ENCODE peak calls at places on chromosomes 11 and 22, in nine cellular contexts. One of them, this sample, is unnamed.

GRCh38 chr11:832529-833113 is at the start of gene CD151:
- DNase-seq in body of pancreas: peak
- DNase-seq in glomerular endothelial cell: no peak
- DNase-seq in sigmoid colon: no peak
- DNase-seq in stimulated activated CD8-positive, alpha-beta memory T cell treated with anti-CD3 and anti-CD28 coated beads, Interleukin-7, amount 100 ng/mL, for 1 hour: no peak
- DNase-seq in ovary: no peak
- DNase-seq in C1 segment of cervical spinal cord: no peak
- DNase-seq in stimulated activated naive CD4-positive, alpha-beta T cell: no peak
- DNase-seq in AG09319: no peak
- DNase-seq in this sample: no peak

GRCh38 chr22:49391436-49391835 is 436.2 kb downstream of the BRD1 start:
- DNase-seq in body of pancreas: no peak
- DNase-seq in glomerular endothelial cell: no peak
- DNase-seq in sigmoid colon: peak
- DNase-seq in stimulated activated CD8-positive, alpha-beta memory T cell treated with anti-CD3 and anti-CD28 coated beads, Interleukin-7, amount 100 ng/mL, for 1 hour: no peak
- DNase-seq in ovary: no peak
- DNase-seq in C1 segment of cervical spinal cord: no peak
- DNase-seq in stimulated activated naive CD4-positive, alpha-beta T cell: no peak
- DNase-seq in AG09319: no peak
- DNase-seq in this sample: no peak

GRCh38 chr11:3989891-3990290 is 104.7 kb upstream of the RRM1 start:
- DNase-seq in body of pancreas: no peak
- DNase-seq in glomerular endothelial cell: no peak
- DNase-seq in sigmoid colon: no peak
- DNase-seq in stimulated activated CD8-positive, alpha-beta memory T cell treated with anti-CD3 and anti-CD28 coated beads, Interleukin-7, amount 100 ng/mL, for 1 hour: no peak
- DNase-seq in ovary: no peak
- DNase-seq in C1 segment of cervical spinal cord: no peak
- DNase-seq in stimulated activated naive CD4-positive, alpha-beta T cell: no peak
- DNase-seq in AG09319: no peak
- DNase-seq in this sample: no peak

GRCh38 chr11:83195176-83195531 is 1.6 kb downstream of the ANKRD42 start:
- DNase-seq in body of pancreas: no peak
- DNase-seq in glomerular endothelial cell: no peak
- DNase-seq in sigmoid colon: no peak
- DNase-seq in stimulated activated CD8-positive, alpha-beta memory T cell treated with anti-CD3 and anti-CD28 coated beads, Interleukin-7, amount 100 ng/mL, for 1 hour: no peak
- DNase-seq in ovary: no peak
- DNase-seq in C1 segment of cervical spinal cord: no peak
- DNase-seq in stimulated activated naive CD4-positive, alpha-beta T cell: no peak
- DNase-seq in AG09319: no peak
- DNase-seq in this sample: no peak

GRCh38 chr11:469684-470667 is 19.9 kb downstream of the PTDSS2 start:
- DNase-seq in body of pancreas: peak
- DNase-seq in glomerular endothelial cell: no peak
- DNase-seq in sigmoid colon: peak
- DNase-seq in stimulated activated CD8-positive, alpha-beta memory T cell treated with anti-CD3 and anti-CD28 coated beads, Interleukin-7, amount 100 ng/mL, for 1 hour: no peak
- DNase-seq in ovary: peak
- DNase-seq in C1 segment of cervical spinal cord: peak
- DNase-seq in stimulated activated naive CD4-positive, alpha-beta T cell: no peak
- DNase-seq in AG09319: peak
- DNase-seq in this sample: peak

GRCh38 chr11:62882811-62883496 is 2.3 kb downstream of the SLC3A2 start:
- DNase-seq in body of pancreas: no peak
- DNase-seq in glomerular endothelial cell: no peak
- DNase-seq in sigmoid colon: no peak
- DNase-seq in stimulated activated CD8-positive, alpha-beta memory T cell treated with anti-CD3 and anti-CD28 coated beads, Interleukin-7, amount 100 ng/mL, for 1 hour: no peak
- DNase-seq in ovary: no peak
- DNase-seq in C1 segment of cervical spinal cord: no peak
- DNase-seq in stimulated activated naive CD4-positive, alpha-beta T cell: no peak
- DNase-seq in AG09319: no peak
- DNase-seq in this sample: no peak

GRCh38 chr11:71495286-71496090 is 31.6 kb upstream of the KRTAP5-7 start:
- DNase-seq in body of pancreas: no peak
- DNase-seq in glomerular endothelial cell: no peak
- DNase-seq in sigmoid colon: peak
- DNase-seq in stimulated activated CD8-positive, alpha-beta memory T cell treated with anti-CD3 and anti-CD28 coated beads, Interleukin-7, amount 100 ng/mL, for 1 hour: no peak
- DNase-seq in ovary: no peak
- DNase-seq in C1 segment of cervical spinal cord: no peak
- DNase-seq in stimulated activated naive CD4-positive, alpha-beta T cell: no peak
- DNase-seq in AG09319: no peak
- DNase-seq in this sample: no peak

GRCh38 chr11:1224109-1224485 is 1.2 kb downstream of the MUC5B start:
- DNase-seq in body of pancreas: no peak
- DNase-seq in glomerular endothelial cell: no peak
- DNase-seq in sigmoid colon: peak
- DNase-seq in stimulated activated CD8-positive, alpha-beta memory T cell treated with anti-CD3 and anti-CD28 coated beads, Interleukin-7, amount 100 ng/mL, for 1 hour: no peak
- DNase-seq in ovary: no peak
- DNase-seq in C1 segment of cervical spinal cord: no peak
- DNase-seq in stimulated activated naive CD4-positive, alpha-beta T cell: no peak
- DNase-seq in AG09319: no peak
- DNase-seq in this sample: no peak

GRCh38 chr22:26767351-26767970 is 110.1 kb downstream of the MIAT start:
- DNase-seq in body of pancreas: no peak
- DNase-seq in glomerular endothelial cell: no peak
- DNase-seq in sigmoid colon: no peak
- DNase-seq in stimulated activated CD8-positive, alpha-beta memory T cell treated with anti-CD3 and anti-CD28 coated beads, Interleukin-7, amount 100 ng/mL, for 1 hour: no peak
- DNase-seq in ovary: no peak
- DNase-seq in C1 segment of cervical spinal cord: no peak
- DNase-seq in stimulated activated naive CD4-positive, alpha-beta T cell: no peak
- DNase-seq in AG09319: no peak
- DNase-seq in this sample: no peak

GRCh38 chr11:69436041-69436982 is 45.2 kb upstream of the LINC01488 start:
- DNase-seq in body of pancreas: no peak
- DNase-seq in glomerular endothelial cell: no peak
- DNase-seq in sigmoid colon: peak
- DNase-seq in stimulated activated CD8-positive, alpha-beta memory T cell treated with anti-CD3 and anti-CD28 coated beads, Interleukin-7, amount 100 ng/mL, for 1 hour: no peak
- DNase-seq in ovary: no peak
- DNase-seq in C1 segment of cervical spinal cord: no peak
- DNase-seq in stimulated activated naive CD4-positive, alpha-beta T cell: no peak
- DNase-seq in AG09319: no peak
- DNase-seq in this sample: no peak

GRCh38 chr11:48052183-48053040 is 72.1 kb downstream of the PTPRJ start:
- DNase-seq in body of pancreas: peak
- DNase-seq in glomerular endothelial cell: no peak
- DNase-seq in sigmoid colon: no peak
- DNase-seq in stimulated activated CD8-positive, alpha-beta memory T cell treated with anti-CD3 and anti-CD28 coated beads, Interleukin-7, amount 100 ng/mL, for 1 hour: no peak
- DNase-seq in ovary: no peak
- DNase-seq in C1 segment of cervical spinal cord: no peak
- DNase-seq in stimulated activated naive CD4-positive, alpha-beta T cell: no peak
- DNase-seq in AG09319: no peak
- DNase-seq in this sample: peak

GRCh38 chr11:3942956-3943497 is 87.6 kb downstream of the STIM1 start:
- DNase-seq in body of pancreas: no peak
- DNase-seq in glomerular endothelial cell: peak
- DNase-seq in sigmoid colon: no peak
- DNase-seq in stimulated activated CD8-positive, alpha-beta memory T cell treated with anti-CD3 and anti-CD28 coated beads, Interleukin-7, amount 100 ng/mL, for 1 hour: no peak
- DNase-seq in ovary: no peak
- DNase-seq in C1 segment of cervical spinal cord: no peak
- DNase-seq in stimulated activated naive CD4-positive, alpha-beta T cell: no peak
- DNase-seq in AG09319: no peak
- DNase-seq in this sample: no peak

GRCh38 chr22:45263790-45264269 is 20.9 kb upstream of the UPK3A start:
- DNase-seq in body of pancreas: peak
- DNase-seq in glomerular endothelial cell: no peak
- DNase-seq in sigmoid colon: peak
- DNase-seq in stimulated activated CD8-positive, alpha-beta memory T cell treated with anti-CD3 and anti-CD28 coated beads, Interleukin-7, amount 100 ng/mL, for 1 hour: no peak
- DNase-seq in ovary: peak
- DNase-seq in C1 segment of cervical spinal cord: peak
- DNase-seq in stimulated activated naive CD4-positive, alpha-beta T cell: no peak
- DNase-seq in AG09319: peak
- DNase-seq in this sample: no peak

GRCh38 chr11:64007160-64007628 is 21.0 kb downstream of the OTUB1 start:
- DNase-seq in body of pancreas: no peak
- DNase-seq in glomerular endothelial cell: no peak
- DNase-seq in sigmoid colon: no peak
- DNase-seq in stimulated activated CD8-positive, alpha-beta memory T cell treated with anti-CD3 and anti-CD28 coated beads, Interleukin-7, amount 100 ng/mL, for 1 hour: no peak
- DNase-seq in ovary: no peak
- DNase-seq in C1 segment of cervical spinal cord: no peak
- DNase-seq in stimulated activated naive CD4-positive, alpha-beta T cell: no peak
- DNase-seq in AG09319: no peak
- DNase-seq in this sample: no peak

GRCh38 chr11:67409781-67410368 is 5.6 kb upstream of the CARNS1 start:
- DNase-seq in body of pancreas: peak
- DNase-seq in glomerular endothelial cell: no peak
- DNase-seq in sigmoid colon: no peak
- DNase-seq in stimulated activated CD8-positive, alpha-beta memory T cell treated with anti-CD3 and anti-CD28 coated beads, Interleukin-7, amount 100 ng/mL, for 1 hour: no peak
- DNase-seq in ovary: no peak
- DNase-seq in C1 segment of cervical spinal cord: no peak
- DNase-seq in stimulated activated naive CD4-positive, alpha-beta T cell: no peak
- DNase-seq in AG09319: no peak
- DNase-seq in this sample: no peak

GRCh38 chr11:96149743-96150555 is 193.0 kb downstream of the MAML2 start:
- DNase-seq in body of pancreas: no peak
- DNase-seq in glomerular endothelial cell: no peak
- DNase-seq in sigmoid colon: no peak
- DNase-seq in stimulated activated CD8-positive, alpha-beta memory T cell treated with anti-CD3 and anti-CD28 coated beads, Interleukin-7, amount 100 ng/mL, for 1 hour: no peak
- DNase-seq in ovary: no peak
- DNase-seq in C1 segment of cervical spinal cord: no peak
- DNase-seq in stimulated activated naive CD4-positive, alpha-beta T cell: no peak
- DNase-seq in AG09319: no peak
- DNase-seq in this sample: peak

GRCh38 chr22:23200896-23201295 is 20.6 kb downstream of the BCR start:
- DNase-seq in body of pancreas: peak
- DNase-seq in glomerular endothelial cell: no peak
- DNase-seq in sigmoid colon: no peak
- DNase-seq in stimulated activated CD8-positive, alpha-beta memory T cell treated with anti-CD3 and anti-CD28 coated beads, Interleukin-7, amount 100 ng/mL, for 1 hour: no peak
- DNase-seq in ovary: no peak
- DNase-seq in C1 segment of cervical spinal cord: no peak
- DNase-seq in stimulated activated naive CD4-positive, alpha-beta T cell: no peak
- DNase-seq in AG09319: no peak
- DNase-seq in this sample: no peak

GRCh38 chr11:76861490-76861953 is 804 bp downstream of the ACER3 start:
- DNase-seq in body of pancreas: no peak
- DNase-seq in glomerular endothelial cell: no peak
- DNase-seq in sigmoid colon: no peak
- DNase-seq in stimulated activated CD8-positive, alpha-beta memory T cell treated with anti-CD3 and anti-CD28 coated beads, Interleukin-7, amount 100 ng/mL, for 1 hour: no peak
- DNase-seq in ovary: no peak
- DNase-seq in C1 segment of cervical spinal cord: no peak
- DNase-seq in stimulated activated naive CD4-positive, alpha-beta T cell: no peak
- DNase-seq in AG09319: no peak
- DNase-seq in this sample: no peak

GRCh38 chr11:36453678-36454077 is 56.4 kb downstream of the TRAF6 start:
- DNase-seq in body of pancreas: no peak
- DNase-seq in glomerular endothelial cell: no peak
- DNase-seq in sigmoid colon: no peak
- DNase-seq in stimulated activated CD8-positive, alpha-beta memory T cell treated with anti-CD3 and anti-CD28 coated beads, Interleukin-7, amount 100 ng/mL, for 1 hour: no peak
- DNase-seq in ovary: no peak
- DNase-seq in C1 segment of cervical spinal cord: no peak
- DNase-seq in stimulated activated naive CD4-positive, alpha-beta T cell: no peak
- DNase-seq in AG09319: no peak
- DNase-seq in this sample: no peak

GRCh38 chr11:2995091-2995561 is 3.0 kb upstream of the NAP1L4 start:
- DNase-seq in body of pancreas: peak
- DNase-seq in glomerular endothelial cell: no peak
- DNase-seq in sigmoid colon: no peak
- DNase-seq in stimulated activated CD8-positive, alpha-beta memory T cell treated with anti-CD3 and anti-CD28 coated beads, Interleukin-7, amount 100 ng/mL, for 1 hour: no peak
- DNase-seq in ovary: no peak
- DNase-seq in C1 segment of cervical spinal cord: no peak
- DNase-seq in stimulated activated naive CD4-positive, alpha-beta T cell: no peak
- DNase-seq in AG09319: no peak
- DNase-seq in this sample: no peak

GRCh38 chr11:109085708-109086373 is 336.1 kb upstream of the C11orf87 start:
- DNase-seq in body of pancreas: no peak
- DNase-seq in glomerular endothelial cell: no peak
- DNase-seq in sigmoid colon: no peak
- DNase-seq in stimulated activated CD8-positive, alpha-beta memory T cell treated with anti-CD3 and anti-CD28 coated beads, Interleukin-7, amount 100 ng/mL, for 1 hour: no peak
- DNase-seq in ovary: no peak
- DNase-seq in C1 segment of cervical spinal cord: no peak
- DNase-seq in stimulated activated naive CD4-positive, alpha-beta T cell: no peak
- DNase-seq in AG09319: peak
- DNase-seq in this sample: no peak

GRCh38 chr11:8731647-8732188 is 49.1 kb downstream of the RPL27A start:
- DNase-seq in body of pancreas: no peak
- DNase-seq in glomerular endothelial cell: no peak
- DNase-seq in sigmoid colon: no peak
- DNase-seq in stimulated activated CD8-positive, alpha-beta memory T cell treated with anti-CD3 and anti-CD28 coated beads, Interleukin-7, amount 100 ng/mL, for 1 hour: no peak
- DNase-seq in ovary: no peak
- DNase-seq in C1 segment of cervical spinal cord: no peak
- DNase-seq in stimulated activated naive CD4-positive, alpha-beta T cell: no peak
- DNase-seq in AG09319: no peak
- DNase-seq in this sample: no peak

GRCh38 chr11:2325719-2326118 is 23.9 kb downstream of the TSPAN32 start:
- DNase-seq in body of pancreas: no peak
- DNase-seq in glomerular endothelial cell: no peak
- DNase-seq in sigmoid colon: no peak
- DNase-seq in stimulated activated CD8-positive, alpha-beta memory T cell treated with anti-CD3 and anti-CD28 coated beads, Interleukin-7, amount 100 ng/mL, for 1 hour: no peak
- DNase-seq in ovary: no peak
- DNase-seq in C1 segment of cervical spinal cord: peak
- DNase-seq in stimulated activated naive CD4-positive, alpha-beta T cell: no peak
- DNase-seq in AG09319: no peak
- DNase-seq in this sample: no peak

GRCh38 chr11:75467881-75468280 is 34.9 kb upstream of the KLHL35 start:
- DNase-seq in body of pancreas: no peak
- DNase-seq in glomerular endothelial cell: no peak
- DNase-seq in sigmoid colon: no peak
- DNase-seq in stimulated activated CD8-positive, alpha-beta memory T cell treated with anti-CD3 and anti-CD28 coated beads, Interleukin-7, amount 100 ng/mL, for 1 hour: no peak
- DNase-seq in ovary: peak
- DNase-seq in C1 segment of cervical spinal cord: no peak
- DNase-seq in stimulated activated naive CD4-positive, alpha-beta T cell: no peak
- DNase-seq in AG09319: no peak
- DNase-seq in this sample: no peak

GRCh38 chr22:41217553-41218157 is 12.5 kb downstream of the L3MBTL2 start:
- DNase-seq in body of pancreas: no peak
- DNase-seq in glomerular endothelial cell: no peak
- DNase-seq in sigmoid colon: peak
- DNase-seq in stimulated activated CD8-positive, alpha-beta memory T cell treated with anti-CD3 and anti-CD28 coated beads, Interleukin-7, amount 100 ng/mL, for 1 hour: no peak
- DNase-seq in ovary: peak
- DNase-seq in C1 segment of cervical spinal cord: no peak
- DNase-seq in stimulated activated naive CD4-positive, alpha-beta T cell: no peak
- DNase-seq in AG09319: peak
- DNase-seq in this sample: no peak

GRCh38 chr11:10655227-10655626 is 38.3 kb downstream of the IRAG1 start:
- DNase-seq in body of pancreas: no peak
- DNase-seq in glomerular endothelial cell: no peak
- DNase-seq in sigmoid colon: no peak
- DNase-seq in stimulated activated CD8-positive, alpha-beta memory T cell treated with anti-CD3 and anti-CD28 coated beads, Interleukin-7, amount 100 ng/mL, for 1 hour: no peak
- DNase-seq in ovary: no peak
- DNase-seq in C1 segment of cervical spinal cord: no peak
- DNase-seq in stimulated activated naive CD4-positive, alpha-beta T cell: no peak
- DNase-seq in AG09319: no peak
- DNase-seq in this sample: no peak

GRCh38 chr11:48101958-48102357 is 114.7 kb upstream of the OR4B1 start:
- DNase-seq in body of pancreas: peak
- DNase-seq in glomerular endothelial cell: no peak
- DNase-seq in sigmoid colon: no peak
- DNase-seq in stimulated activated CD8-positive, alpha-beta memory T cell treated with anti-CD3 and anti-CD28 coated beads, Interleukin-7, amount 100 ng/mL, for 1 hour: no peak
- DNase-seq in ovary: no peak
- DNase-seq in C1 segment of cervical spinal cord: no peak
- DNase-seq in stimulated activated naive CD4-positive, alpha-beta T cell: no peak
- DNase-seq in AG09319: no peak
- DNase-seq in this sample: no peak

GRCh38 chr11:87889126-87889525 is 286.1 kb downstream of the RAB38 start:
- DNase-seq in body of pancreas: no peak
- DNase-seq in glomerular endothelial cell: no peak
- DNase-seq in sigmoid colon: no peak
- DNase-seq in stimulated activated CD8-positive, alpha-beta memory T cell treated with anti-CD3 and anti-CD28 coated beads, Interleukin-7, amount 100 ng/mL, for 1 hour: no peak
- DNase-seq in ovary: no peak
- DNase-seq in C1 segment of cervical spinal cord: no peak
- DNase-seq in stimulated activated naive CD4-positive, alpha-beta T cell: no peak
- DNase-seq in AG09319: no peak
- DNase-seq in this sample: no peak

GRCh38 chr11:45885274-45885920 is at the start of gene MAPK8IP1:
- DNase-seq in body of pancreas: peak
- DNase-seq in glomerular endothelial cell: no peak
- DNase-seq in sigmoid colon: no peak
- DNase-seq in stimulated activated CD8-positive, alpha-beta memory T cell treated with anti-CD3 and anti-CD28 coated beads, Interleukin-7, amount 100 ng/mL, for 1 hour: peak
- DNase-seq in ovary: peak
- DNase-seq in C1 segment of cervical spinal cord: no peak
- DNase-seq in stimulated activated naive CD4-positive, alpha-beta T cell: peak
- DNase-seq in AG09319: no peak
- DNase-seq in this sample: no peak

GRCh38 chr11:24348908-24349307 is 147.9 kb upstream of the LUZP2 start:
- DNase-seq in body of pancreas: no peak
- DNase-seq in glomerular endothelial cell: no peak
- DNase-seq in sigmoid colon: no peak
- DNase-seq in stimulated activated CD8-positive, alpha-beta memory T cell treated with anti-CD3 and anti-CD28 coated beads, Interleukin-7, amount 100 ng/mL, for 1 hour: no peak
- DNase-seq in ovary: no peak
- DNase-seq in C1 segment of cervical spinal cord: no peak
- DNase-seq in stimulated activated naive CD4-positive, alpha-beta T cell: no peak
- DNase-seq in AG09319: no peak
- DNase-seq in this sample: no peak

GRCh38 chr11:94586546-94586945 is 19.4 kb downstream of the PIWIL4 start:
- DNase-seq in body of pancreas: no peak
- DNase-seq in glomerular endothelial cell: no peak
- DNase-seq in sigmoid colon: no peak
- DNase-seq in stimulated activated CD8-positive, alpha-beta memory T cell treated with anti-CD3 and anti-CD28 coated beads, Interleukin-7, amount 100 ng/mL, for 1 hour: no peak
- DNase-seq in ovary: no peak
- DNase-seq in C1 segment of cervical spinal cord: no peak
- DNase-seq in stimulated activated naive CD4-positive, alpha-beta T cell: no peak
- DNase-seq in AG09319: no peak
- DNase-seq in this sample: no peak